ENCODE peak calls at places on chromosomes 12 and 14, in seven cellular contexts. One of them, this sample, is unnamed.

GRCh38 chr12:80493466-80493865 is 49.4 kb downstream of the PTPRQ start:
- DNase-seq in foreskin fibroblast: no peak
- DNase-seq in naive thymus-derived CD8-positive, alpha-beta T cell: no peak
- DNase-seq in IMR-90: no peak
- DNase-seq in cerebellar cortex: no peak
- DNase-seq in effector CD4-positive, alpha-beta T cell: no peak
- DNase-seq in caudate nucleus: no peak
- DNase-seq in this sample: no peak

GRCh38 chr14:65164068-65164824 is 61.9 kb upstream of the MAX start:
- DNase-seq in foreskin fibroblast: peak; percentile 78
- DNase-seq in caudate nucleus: no peak
- DNase-seq in IMR-90: peak; percentile 61
- DNase-seq in effector CD4-positive, alpha-beta T cell: peak; percentile 27
- DNase-seq in cerebellar cortex: peak; percentile 73
- DNase-seq in naive thymus-derived CD8-positive, alpha-beta T cell: peak; percentile 64
- DNase-seq in this sample: peak; percentile 50

GRCh38 chr12:19002192-19002591 is 127.3 kb upstream of the PLEKHA5 start:
- DNase-seq in IMR-90: no peak
- DNase-seq in effector CD4-positive, alpha-beta T cell: no peak
- DNase-seq in naive thymus-derived CD8-positive, alpha-beta T cell: no peak
- DNase-seq in cerebellar cortex: no peak
- DNase-seq in foreskin fibroblast: peak; percentile 65
- DNase-seq in caudate nucleus: no peak
- DNase-seq in this sample: no peak

GRCh38 chr12:19819231-19819630 is 379.9 kb downstream of the AEBP2 start:
- DNase-seq in naive thymus-derived CD8-positive, alpha-beta T cell: no peak
- DNase-seq in cerebellar cortex: no peak
- DNase-seq in effector CD4-positive, alpha-beta T cell: no peak
- DNase-seq in IMR-90: no peak
- DNase-seq in foreskin fibroblast: no peak
- DNase-seq in caudate nucleus: no peak
- DNase-seq in this sample: no peak

GRCh38 chr12:47909839-47910465 is 5.2 kb upstream of the VDR start:
- DNase-seq in IMR-90: no peak
- DNase-seq in naive thymus-derived CD8-positive, alpha-beta T cell: no peak
- DNase-seq in caudate nucleus: no peak
- DNase-seq in foreskin fibroblast: no peak
- DNase-seq in effector CD4-positive, alpha-beta T cell: no peak
- DNase-seq in cerebellar cortex: no peak
- DNase-seq in this sample: no peak

GRCh38 chr14:45135659-45136314 is at the start of gene FANCM:
- DNase-seq in effector CD4-positive, alpha-beta T cell: peak; percentile 84
- DNase-seq in cerebellar cortex: peak; percentile 99
- DNase-seq in naive thymus-derived CD8-positive, alpha-beta T cell: peak; percentile 90
- DNase-seq in caudate nucleus: peak; percentile 95
- DNase-seq in foreskin fibroblast: peak; percentile 99
- DNase-seq in IMR-90: peak; percentile 98
- DNase-seq in this sample: peak; percentile 95

GRCh38 chr12:113242018-113242418 is 20.8 kb downstream of the TPCN1 start:
- DNase-seq in naive thymus-derived CD8-positive, alpha-beta T cell: no peak
- DNase-seq in effector CD4-positive, alpha-beta T cell: no peak
- DNase-seq in foreskin fibroblast: no peak
- DNase-seq in cerebellar cortex: peak; percentile 50
- DNase-seq in IMR-90: no peak
- DNase-seq in caudate nucleus: no peak
- DNase-seq in this sample: no peak

GRCh38 chr14:28571636-28572035 is 195.0 kb upstream of the FOXG1 start:
- DNase-seq in IMR-90: no peak
- DNase-seq in foreskin fibroblast: no peak
- DNase-seq in naive thymus-derived CD8-positive, alpha-beta T cell: no peak
- DNase-seq in cerebellar cortex: no peak
- DNase-seq in caudate nucleus: no peak
- DNase-seq in effector CD4-positive, alpha-beta T cell: no peak
- DNase-seq in this sample: no peak

GRCh38 chr14:67487937-67488893 is at the start of gene TMEM229B:
- DNase-seq in cerebellar cortex: no peak
- DNase-seq in effector CD4-positive, alpha-beta T cell: peak; percentile 49
- DNase-seq in caudate nucleus: peak; percentile 11
- DNase-seq in IMR-90: no peak
- DNase-seq in naive thymus-derived CD8-positive, alpha-beta T cell: peak; percentile 82
- DNase-seq in foreskin fibroblast: no peak
- DNase-seq in this sample: no peak

GRCh38 chr12:107503851-107504502 is 181.6 kb upstream of the PWP1 start:
- DNase-seq in caudate nucleus: no peak
- DNase-seq in IMR-90: peak; percentile 17
- DNase-seq in cerebellar cortex: no peak
- DNase-seq in naive thymus-derived CD8-positive, alpha-beta T cell: no peak
- DNase-seq in effector CD4-positive, alpha-beta T cell: no peak
- DNase-seq in foreskin fibroblast: no peak
- DNase-seq in this sample: no peak

GRCh38 chr12:24822121-24822899 is 126.6 kb downstream of the BCAT1 start:
- DNase-seq in foreskin fibroblast: peak; percentile 53
- DNase-seq in cerebellar cortex: no peak
- DNase-seq in IMR-90: peak; percentile 81
- DNase-seq in naive thymus-derived CD8-positive, alpha-beta T cell: no peak
- DNase-seq in caudate nucleus: no peak
- DNase-seq in effector CD4-positive, alpha-beta T cell: no peak
- DNase-seq in this sample: peak; percentile 77

GRCh38 chr12:124006582-124007170 is 33.7 kb downstream of the ZNF664 start:
- DNase-seq in naive thymus-derived CD8-positive, alpha-beta T cell: peak; percentile 46
- DNase-seq in cerebellar cortex: no peak
- DNase-seq in foreskin fibroblast: no peak
- DNase-seq in effector CD4-positive, alpha-beta T cell: no peak
- DNase-seq in caudate nucleus: no peak
- DNase-seq in IMR-90: no peak
- DNase-seq in this sample: no peak

GRCh38 chr12:65965358-65965757 is 141.1 kb downstream of the HMGA2 start:
- DNase-seq in naive thymus-derived CD8-positive, alpha-beta T cell: no peak
- DNase-seq in IMR-90: peak; percentile 93
- DNase-seq in cerebellar cortex: peak; percentile 33
- DNase-seq in foreskin fibroblast: peak; percentile 60
- DNase-seq in effector CD4-positive, alpha-beta T cell: no peak
- DNase-seq in caudate nucleus: no peak
- DNase-seq in this sample: no peak

GRCh38 chr12:25501565-25501964 is 51.5 kb downstream of the LMNTD1 start:
- DNase-seq in naive thymus-derived CD8-positive, alpha-beta T cell: no peak
- DNase-seq in cerebellar cortex: no peak
- DNase-seq in IMR-90: peak; percentile 33
- DNase-seq in caudate nucleus: no peak
- DNase-seq in effector CD4-positive, alpha-beta T cell: no peak
- DNase-seq in foreskin fibroblast: peak; percentile 46
- DNase-seq in this sample: peak; percentile 40

GRCh38 chr14:34081576-34082136 is 130.8 kb upstream of the EGLN3 start:
- DNase-seq in effector CD4-positive, alpha-beta T cell: no peak
- DNase-seq in caudate nucleus: no peak
- DNase-seq in foreskin fibroblast: peak; percentile 69
- DNase-seq in naive thymus-derived CD8-positive, alpha-beta T cell: no peak
- DNase-seq in IMR-90: peak; percentile 40
- DNase-seq in cerebellar cortex: no peak
- DNase-seq in this sample: no peak

GRCh38 chr12:1915082-1915968 is 3.1 kb downstream of the CACNA2D4 start:
- DNase-seq in IMR-90: no peak
- DNase-seq in effector CD4-positive, alpha-beta T cell: no peak
- DNase-seq in foreskin fibroblast: no peak
- DNase-seq in cerebellar cortex: no peak
- DNase-seq in naive thymus-derived CD8-positive, alpha-beta T cell: peak; percentile 65
- DNase-seq in caudate nucleus: no peak
- DNase-seq in this sample: no peak

GRCh38 chr12:111636209-111636928 is 37.3 kb upstream of the ATXN2 start:
- DNase-seq in effector CD4-positive, alpha-beta T cell: no peak
- DNase-seq in foreskin fibroblast: peak; percentile 88
- DNase-seq in IMR-90: peak; percentile 54
- DNase-seq in cerebellar cortex: peak; percentile 74
- DNase-seq in naive thymus-derived CD8-positive, alpha-beta T cell: no peak
- DNase-seq in caudate nucleus: peak; percentile 29
- DNase-seq in this sample: peak; percentile 80

GRCh38 chr12:12008931-12009611 is 61.7 kb upstream of the BCL2L14 start:
- DNase-seq in naive thymus-derived CD8-positive, alpha-beta T cell: peak; percentile 23
- DNase-seq in caudate nucleus: no peak
- DNase-seq in IMR-90: peak; percentile 31
- DNase-seq in cerebellar cortex: no peak
- DNase-seq in foreskin fibroblast: peak; percentile 14
- DNase-seq in effector CD4-positive, alpha-beta T cell: peak; percentile 48
- DNase-seq in this sample: no peak

GRCh38 chr12:96986883-96987523 is 79.9 kb downstream of the NEDD1 start:
- DNase-seq in cerebellar cortex: peak; percentile 30
- DNase-seq in effector CD4-positive, alpha-beta T cell: no peak
- DNase-seq in caudate nucleus: peak; percentile 5
- DNase-seq in naive thymus-derived CD8-positive, alpha-beta T cell: no peak
- DNase-seq in foreskin fibroblast: peak; percentile 38
- DNase-seq in IMR-90: peak; percentile 7
- DNase-seq in this sample: no peak

GRCh38 chr12:71551529-71551928 is 111.9 kb downstream of the LGR5 start:
- DNase-seq in naive thymus-derived CD8-positive, alpha-beta T cell: peak; percentile 8
- DNase-seq in foreskin fibroblast: peak; percentile 60
- DNase-seq in effector CD4-positive, alpha-beta T cell: no peak
- DNase-seq in IMR-90: peak; percentile 15
- DNase-seq in caudate nucleus: no peak
- DNase-seq in cerebellar cortex: no peak
- DNase-seq in this sample: peak; percentile 4

GRCh38 chr14:33357225-33358010 is 418.7 kb downstream of the NPAS3 start:
- DNase-seq in cerebellar cortex: no peak
- DNase-seq in foreskin fibroblast: no peak
- DNase-seq in effector CD4-positive, alpha-beta T cell: no peak
- DNase-seq in caudate nucleus: peak; percentile 11
- DNase-seq in naive thymus-derived CD8-positive, alpha-beta T cell: no peak
- DNase-seq in IMR-90: no peak
- DNase-seq in this sample: no peak

GRCh38 chr14:31395572-31396205 is 24.7 kb downstream of the HEATR5A start:
- DNase-seq in foreskin fibroblast: peak; percentile 3
- DNase-seq in cerebellar cortex: no peak
- DNase-seq in IMR-90: no peak
- DNase-seq in naive thymus-derived CD8-positive, alpha-beta T cell: no peak
- DNase-seq in caudate nucleus: no peak
- DNase-seq in effector CD4-positive, alpha-beta T cell: no peak
- DNase-seq in this sample: no peak

GRCh38 chr14:100149789-100150611 is 9.4 kb downstream of the DEGS2 start:
- DNase-seq in caudate nucleus: no peak
- DNase-seq in naive thymus-derived CD8-positive, alpha-beta T cell: no peak
- DNase-seq in foreskin fibroblast: no peak
- DNase-seq in cerebellar cortex: no peak
- DNase-seq in effector CD4-positive, alpha-beta T cell: no peak
- DNase-seq in IMR-90: no peak
- DNase-seq in this sample: no peak

GRCh38 chr14:60250318-60251035 is 1.5 kb downstream of the PPM1A start:
- DNase-seq in naive thymus-derived CD8-positive, alpha-beta T cell: no peak
- DNase-seq in foreskin fibroblast: peak; percentile 31
- DNase-seq in IMR-90: peak; percentile 9
- DNase-seq in cerebellar cortex: peak; percentile 33
- DNase-seq in effector CD4-positive, alpha-beta T cell: no peak
- DNase-seq in caudate nucleus: no peak
- DNase-seq in this sample: no peak

GRCh38 chr12:67263416-67263960 is 5.7 kb upstream of the CAND1 start:
- DNase-seq in caudate nucleus: no peak
- DNase-seq in effector CD4-positive, alpha-beta T cell: no peak
- DNase-seq in naive thymus-derived CD8-positive, alpha-beta T cell: no peak
- DNase-seq in foreskin fibroblast: no peak
- DNase-seq in IMR-90: no peak
- DNase-seq in cerebellar cortex: no peak
- DNase-seq in this sample: no peak

GRCh38 chr14:100696590-100696989 is 30.1 kb upstream of the DLK1 start:
- DNase-seq in cerebellar cortex: no peak
- DNase-seq in naive thymus-derived CD8-positive, alpha-beta T cell: no peak
- DNase-seq in effector CD4-positive, alpha-beta T cell: no peak
- DNase-seq in caudate nucleus: no peak
- DNase-seq in IMR-90: no peak
- DNase-seq in foreskin fibroblast: peak; percentile 37
- DNase-seq in this sample: no peak

GRCh38 chr14:105026789-105027563 is 6.1 kb upstream of the CDCA4 start:
- DNase-seq in effector CD4-positive, alpha-beta T cell: no peak
- DNase-seq in cerebellar cortex: no peak
- DNase-seq in naive thymus-derived CD8-positive, alpha-beta T cell: no peak
- DNase-seq in foreskin fibroblast: peak; percentile 70
- DNase-seq in IMR-90: peak; percentile 60
- DNase-seq in caudate nucleus: no peak
- DNase-seq in this sample: peak; percentile 29

GRCh38 chr14:54890794-54891193 is 11.8 kb downstream of the GCH1 start:
- DNase-seq in cerebellar cortex: no peak
- DNase-seq in IMR-90: no peak
- DNase-seq in effector CD4-positive, alpha-beta T cell: no peak
- DNase-seq in naive thymus-derived CD8-positive, alpha-beta T cell: no peak
- DNase-seq in foreskin fibroblast: no peak
- DNase-seq in caudate nucleus: no peak
- DNase-seq in this sample: no peak

GRCh38 chr14:68306934-68307758 is 485.7 kb downstream of the ZFP36L1 start:
- DNase-seq in effector CD4-positive, alpha-beta T cell: no peak
- DNase-seq in foreskin fibroblast: peak; percentile 52
- DNase-seq in naive thymus-derived CD8-positive, alpha-beta T cell: no peak
- DNase-seq in cerebellar cortex: no peak
- DNase-seq in caudate nucleus: no peak
- DNase-seq in IMR-90: peak; percentile 51
- DNase-seq in this sample: peak; percentile 24

GRCh38 chr12:27083861-27084271 is 1.5 kb upstream of the C12orf71 start:
- DNase-seq in caudate nucleus: no peak
- DNase-seq in cerebellar cortex: no peak
- DNase-seq in effector CD4-positive, alpha-beta T cell: no peak
- DNase-seq in naive thymus-derived CD8-positive, alpha-beta T cell: no peak
- DNase-seq in IMR-90: peak; percentile 71
- DNase-seq in foreskin fibroblast: peak; percentile 62
- DNase-seq in this sample: peak; percentile 47

GRCh38 chr12:57844725-57845477 is 1.6 kb downstream of the CTDSP2 start:
- DNase-seq in effector CD4-positive, alpha-beta T cell: no peak
- DNase-seq in foreskin fibroblast: peak; percentile 97
- DNase-seq in cerebellar cortex: peak; percentile 80
- DNase-seq in naive thymus-derived CD8-positive, alpha-beta T cell: no peak
- DNase-seq in caudate nucleus: peak; percentile 42
- DNase-seq in IMR-90: peak; percentile 86
- DNase-seq in this sample: peak; percentile 92

GRCh38 chr14:100607611-100607956 is 20.4 kb upstream of the BEGAIN start:
- DNase-seq in caudate nucleus: no peak
- DNase-seq in naive thymus-derived CD8-positive, alpha-beta T cell: no peak
- DNase-seq in IMR-90: no peak
- DNase-seq in cerebellar cortex: no peak
- DNase-seq in foreskin fibroblast: no peak
- DNase-seq in effector CD4-positive, alpha-beta T cell: no peak
- DNase-seq in this sample: no peak

GRCh38 chr12:76450690-76451089 is 102.5 kb upstream of the BBS10 start:
- DNase-seq in effector CD4-positive, alpha-beta T cell: no peak
- DNase-seq in caudate nucleus: no peak
- DNase-seq in IMR-90: peak; percentile 46
- DNase-seq in foreskin fibroblast: peak; percentile 35
- DNase-seq in cerebellar cortex: no peak
- DNase-seq in naive thymus-derived CD8-positive, alpha-beta T cell: no peak
- DNase-seq in this sample: peak; percentile 72

GRCh38 chr12:6080149-6081045 is 44.1 kb downstream of the VWF start:
- DNase-seq in foreskin fibroblast: no peak
- DNase-seq in naive thymus-derived CD8-positive, alpha-beta T cell: no peak
- DNase-seq in IMR-90: no peak
- DNase-seq in caudate nucleus: no peak
- DNase-seq in cerebellar cortex: no peak
- DNase-seq in effector CD4-positive, alpha-beta T cell: no peak
- DNase-seq in this sample: no peak

GRCh38 chr12:713281-713875 is 39.0 kb upstream of the WNK1 start:
- DNase-seq in effector CD4-positive, alpha-beta T cell: no peak
- DNase-seq in foreskin fibroblast: no peak
- DNase-seq in IMR-90: no peak
- DNase-seq in cerebellar cortex: no peak
- DNase-seq in caudate nucleus: no peak
- DNase-seq in naive thymus-derived CD8-positive, alpha-beta T cell: no peak
- DNase-seq in this sample: no peak

GRCh38 chr12:29374913-29375312 is 6.1 kb downstream of the ERGIC2 start:
- DNase-seq in caudate nucleus: no peak
- DNase-seq in foreskin fibroblast: no peak
- DNase-seq in IMR-90: no peak
- DNase-seq in naive thymus-derived CD8-positive, alpha-beta T cell: no peak
- DNase-seq in cerebellar cortex: no peak
- DNase-seq in effector CD4-positive, alpha-beta T cell: no peak
- DNase-seq in this sample: no peak

GRCh38 chr12:129966086-129966640 is 62.3 kb upstream of the TMEM132D start:
- DNase-seq in cerebellar cortex: no peak
- DNase-seq in caudate nucleus: no peak
- DNase-seq in IMR-90: no peak
- DNase-seq in foreskin fibroblast: no peak
- DNase-seq in naive thymus-derived CD8-positive, alpha-beta T cell: no peak
- DNase-seq in effector CD4-positive, alpha-beta T cell: no peak
- DNase-seq in this sample: no peak

GRCh38 chr14:93015505-93015904 is 92.6 kb downstream of the CHGA start:
- DNase-seq in foreskin fibroblast: no peak
- DNase-seq in cerebellar cortex: no peak
- DNase-seq in effector CD4-positive, alpha-beta T cell: no peak
- DNase-seq in naive thymus-derived CD8-positive, alpha-beta T cell: no peak
- DNase-seq in IMR-90: no peak
- DNase-seq in caudate nucleus: no peak
- DNase-seq in this sample: no peak

This sample was measured in fibroblast of the conjunctiva.